ENCODE peak calls at places on chromosome 1, in five cellular contexts. T, C, F, R and B are unnamed samples.

GRCh38 chr1:162040657-162041056 is 17.0 kb upstream of the OLFML2B start:
- DNase-seq in T (peak; percentile 69), C (no peak), F (no peak), R (no peak), B (no peak)

GRCh38 chr1:225816643-225817538 is 7.0 kb downstream of the EPHX1 start:
- DNase-seq in T (peak; percentile 66), C (no peak), F (peak; percentile 26), R (no peak), B (no peak)

GRCh38 chr1:101451888-101452287 is 215.1 kb downstream of the S1PR1 start:
- DNase-seq in T (no peak), C (no peak), F (no peak), R (no peak), B (no peak)

GRCh38 chr1:220528679-220529529 is 968 bp downstream of the MARK1 start:
- DNase-seq in T (no peak), C (peak; percentile 54), F (peak; percentile 38), R (no peak), B (no peak)

GRCh38 chr1:24688621-24689195 is 45.6 kb downstream of the SRRM1 start:
- DNase-seq in T (peak; percentile 78), C (peak; percentile 66), F (peak; percentile 76), R (no peak), B (peak; percentile 46)

GRCh38 chr1:173190101-173190895 is 16.8 kb downstream of the TNFSF4 start:
- DNase-seq in T (peak; percentile 90), C (peak; percentile 57), F (no peak), R (no peak), B (no peak)

GRCh38 chr1:159122005-159122621 is 45.5 kb upstream of the AIM2 start:
- DNase-seq in T (peak; percentile 74), C (no peak), F (no peak), R (no peak), B (no peak)

GRCh38 chr1:113074237-113074636 is 1.2 kb downstream of the LRIG2 start:
- DNase-seq in T (peak; percentile 20), C (no peak), F (no peak), R (no peak), B (no peak)

GRCh38 chr1:32074841-32075240 is 2.1 kb downstream of the TMEM39B start:
- DNase-seq in T (no peak), C (no peak), F (no peak), R (no peak), B (no peak)

GRCh38 chr1:55071477-55071876 is 32.1 kb downstream of the PCSK9 start:
- DNase-seq in T (peak; percentile 76), C (no peak), F (peak; percentile 57), R (no peak), B (no peak)

GRCh38 chr1:88068407-88068806 is 615.7 kb upstream of the PKN2 start:
- DNase-seq in T (no peak), C (no peak), F (no peak), R (no peak), B (no peak)

GRCh38 chr1:40712405-40712944 is 21.0 kb downstream of the NFYC start:
- DNase-seq in T (no peak), C (no peak), F (no peak), R (no peak), B (no peak)

GRCh38 chr1:53327183-53327941 is 508 bp downstream of the LRP8 start:
- DNase-seq in T (no peak), C (peak; percentile 56), F (peak; percentile 57), R (no peak), B (peak; percentile 56)

GRCh38 chr1:23194119-23194984 is 22.9 kb downstream of the HTR1D start:
- DNase-seq in T (peak; percentile 86), C (no peak), F (no peak), R (peak; percentile 91), B (no peak)

GRCh38 chr1:59856725-59857338 is 42.1 kb downstream of the HOOK1 start:
- DNase-seq in T (no peak), C (no peak), F (no peak), R (no peak), B (no peak)

GRCh38 chr1:39481289-39481688 is 10.1 kb upstream of the BMP8A start:
- DNase-seq in T (no peak), C (no peak), F (no peak), R (no peak), B (no peak)

DNA sequence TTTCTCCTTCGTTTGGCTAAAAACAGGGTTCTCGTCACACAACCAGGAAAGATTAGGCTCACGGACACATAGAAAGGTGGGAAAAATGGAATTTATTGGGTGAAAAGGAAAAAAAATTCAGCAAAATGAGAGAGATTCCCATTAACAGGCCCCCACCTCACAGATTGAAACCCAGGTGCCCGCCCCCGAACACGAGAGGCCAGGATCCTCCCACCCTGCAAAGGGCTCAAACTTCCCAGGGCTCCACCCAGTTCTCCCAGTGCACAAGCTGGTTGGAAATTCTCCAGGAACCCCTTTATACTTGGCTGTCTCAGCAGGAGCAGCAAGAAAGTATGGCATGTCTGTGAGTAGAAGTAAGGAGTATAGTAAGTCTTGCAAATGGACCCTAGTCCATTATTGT is 499.7 kb downstream of the RWDD3 start:
- DNase-seq in T (no peak), C (no peak), F (no peak), R (no peak), B (no peak)
- TF ChIP-seq CTCF in T (no peak), C (no peak), F (no peak), R (no peak), B (no peak)

GRCh38 chr1:156893048-156893953 is at the start of gene PEAR1:
- DNase-seq in T (peak; percentile 53), C (no peak), F (peak; percentile 72), R (no peak), B (no peak)
- TF ChIP-seq CTCF in T (no peak), C (no peak), F (peak; percentile 33), R (peak; percentile 8), B (no peak)

GRCh38 chr1:207954104-207954503 is 43.2 kb upstream of the CD34 start:
- DNase-seq in T (no peak), C (no peak), F (no peak), R (no peak), B (no peak)
- TF ChIP-seq CTCF in T (no peak), C (no peak), F (no peak), R (no peak), B (no peak)

GRCh38 chr1:209936125-209936524 is 1.9 kb upstream of the SYT14 start:
- DNase-seq in T (no peak), C (no peak), F (no peak), R (no peak), B (no peak)

GRCh38 chr1:209937996-209938959 is at the start of gene SYT14:
- DNase-seq in T (peak; percentile 78), C (no peak), F (peak; percentile 70), R (no peak), B (no peak)
- TF ChIP-seq CTCF in T (no peak), C (no peak), F (no peak), R (peak; percentile 27), B (no peak)

GRCh38 chr1:235599536-235599935 is 50.0 kb downstream of the GNG4 start:
- DNase-seq in T (no peak), C (no peak), F (no peak), R (no peak), B (no peak)
- TF ChIP-seq CTCF in T (no peak), C (no peak), F (peak; percentile 16), R (no peak), B (no peak)

GRCh38 chr1:164672610-164673009 is 113.6 kb downstream of the PBX1 start:
- DNase-seq in T (no peak), C (no peak), F (no peak), R (no peak), B (no peak)

GRCh38 chr1:164670026-164670425 is 111.0 kb downstream of the PBX1 start:
- DNase-seq in T (no peak), C (no peak), F (no peak), R (no peak), B (no peak)

GRCh38 chr1:164671597-164672327 is 112.8 kb downstream of the PBX1 start:
- DNase-seq in T (no peak), C (no peak), F (no peak), R (no peak), B (no peak)

GRCh38 chr1:164675342-164675904 is 116.4 kb downstream of the PBX1 start:
- DNase-seq in T (no peak), C (no peak), F (no peak), R (no peak), B (no peak)

DNA sequence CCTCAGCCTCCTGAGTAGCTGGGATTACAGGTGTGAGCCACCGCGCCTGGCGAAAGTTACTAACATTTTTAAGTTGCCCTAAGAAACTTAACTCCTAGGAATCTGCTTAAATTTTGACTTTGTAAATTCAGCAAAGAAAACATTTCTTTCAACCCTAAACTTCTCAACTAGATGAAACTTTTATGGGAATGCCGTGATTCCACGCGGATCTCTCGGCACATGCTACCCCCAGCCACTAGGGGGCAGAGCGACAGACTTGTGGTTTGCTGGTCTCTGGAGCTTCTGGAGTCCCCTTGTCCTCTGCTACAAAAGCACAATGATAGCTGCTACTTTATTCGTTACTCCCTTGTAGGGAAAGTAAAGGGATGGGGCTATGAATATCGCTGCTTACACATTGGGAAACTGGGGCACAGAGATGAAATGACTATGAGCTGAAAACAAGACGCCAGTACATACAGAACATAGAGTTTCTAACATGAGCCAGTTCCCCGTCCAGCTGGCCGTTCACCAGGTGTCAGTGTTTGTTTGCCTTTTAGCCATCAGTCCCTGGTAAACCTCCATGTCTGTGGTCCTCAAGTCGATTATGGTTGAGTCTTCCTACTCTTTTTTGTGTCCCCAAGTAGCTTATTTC is 114.7 kb downstream of the PBX1 start:
- DNase-seq in T (no peak), C (no peak), F (peak; percentile 70), R (no peak), B (no peak)
- TF ChIP-seq CTCF in T (peak; percentile 51), C (peak; percentile 6), F (peak; percentile 95), R (peak; percentile 25), B (no peak)